ENCODE peak calls at places on chromosomes 3 and 15, in six cellular contexts. Q is dorsolateral prefrontal cortex, J is trophoblast cell, W is lung, V is ascending aorta, I is AG09309. A is an unnamed sample.

GRCh38 chr3:168049366-168049974 is 46.3 kb downstream of the GOLIM4 start:
- DNase-seq in Q (no peak), J (no peak), W (no peak), V (no peak), I (no peak), A (peak; percentile 20)

GRCh38 chr15:64772488-64772887 is 2.9 kb downstream of the RBPMS2 start:
- DNase-seq in Q (no peak), J (no peak), W (no peak), V (no peak), I (no peak), A (no peak)

GRCh38 chr3:78123058-78123457 is 1083.2 kb downstream of the ROBO2 start:
- DNase-seq in Q (no peak), J (no peak), W (no peak), V (no peak), I (no peak), A (no peak)

GRCh38 chr3:25378912-25379311 is 49.2 kb upstream of the RARB start:
- DNase-seq in Q (no peak), J (no peak), W (no peak), V (no peak), I (no peak), A (no peak)

GRCh38 chr3:129490273-129490675 is 38.2 kb upstream of the RHO start:
- DNase-seq in Q (peak; percentile 89), J (peak; percentile 93), W (peak; percentile 83), V (peak; percentile 83), I (peak; percentile 84), A (peak; percentile 80)

GRCh38 chr3:28328188-28329151 is 20.1 kb upstream of the ZCWPW2 start:
- DNase-seq in Q (no peak), J (peak; percentile 75), W (no peak), V (no peak), I (no peak), A (no peak)

GRCh38 chr3:66107855-66108254 is 69.1 kb upstream of the MAGI1 start:
- DNase-seq in Q (no peak), J (no peak), W (no peak), V (no peak), I (peak; percentile 48), A (no peak)

GRCh38 chr3:52685285-52685704 is 418 bp downstream of the PBRM1 start:
- DNase-seq in Q (peak; percentile 83), J (peak; percentile 90), W (peak; percentile 74), V (no peak), I (no peak), A (no peak)

GRCh38 chr3:170076715-170077238 is 39.0 kb downstream of the GPR160 start:
- DNase-seq in Q (no peak), J (no peak), W (no peak), V (no peak), I (peak; percentile 2), A (peak; percentile 58)

GRCh38 chr3:169865176-169865800 is 4.4 kb downstream of the LRRC31 start:
- DNase-seq in Q (no peak), J (no peak), W (no peak), V (no peak), I (no peak), A (no peak)

GRCh38 chr3:55484741-55485207 is 2.3 kb downstream of the WNT5A start:
- DNase-seq in Q (no peak), J (no peak), W (no peak), V (no peak), I (no peak), A (no peak)
- H3K4me3 ChIP-seq in Q (peak overlapping the region; percentile 83), J (peak overlapping the region; percentile 66), W (no peak overlapping the region), V (peak overlapping the region; percentile 67), I (peak overlapping the region; percentile 68), A (peak overlapping the region; percentile 87)

GRCh38 chr3:112974178-112974517 is 755 bp downstream of the CD200R1 start:
- DNase-seq in Q (no peak), J (peak; percentile 81), W (no peak), V (no peak), I (no peak), A (no peak)

GRCh38 chr3:112974894-112975293 is at the start of gene CD200R1:
- DNase-seq in Q (no peak), J (no peak), W (no peak), V (no peak), I (no peak), A (no peak)

GRCh38 chr3:112976953-112977352 is 2.0 kb upstream of the CD200R1 start:
- DNase-seq in Q (no peak), J (no peak), W (no peak), V (no peak), I (no peak), A (no peak)

GRCh38 chr3:112973325-112974177 is 1.4 kb downstream of the CD200R1 start:
- DNase-seq in Q (no peak), J (no peak), W (no peak), V (no peak), I (no peak), A (no peak)

GRCh38 chr3:112976001-112976400 is 1.1 kb upstream of the CD200R1 start:
- DNase-seq in Q (no peak), J (peak; percentile 70), W (no peak), V (no peak), I (no peak), A (no peak)
- H3K4me3 ChIP-seq in Q (no peak overlapping the region), J (no peak overlapping the region), W (no peak overlapping the region), V (no peak overlapping the region), I (no peak overlapping the region), A (no peak overlapping the region)

GRCh38 chr15:76135516-76135915 is 75.7 kb downstream of the TMEM266 start:
- DNase-seq in Q (no peak), J (no peak), W (no peak), V (no peak), I (no peak), A (no peak)

GRCh38 chr15:76139368-76140068 is 79.7 kb downstream of the TMEM266 start:
- DNase-seq in Q (peak; percentile 63), J (peak; percentile 92), W (peak; percentile 73), V (no peak), I (peak; percentile 27), A (peak; percentile 1)

GRCh38 chr15:76138436-76138835 is 78.7 kb downstream of the TMEM266 start:
- DNase-seq in Q (no peak), J (no peak), W (no peak), V (no peak), I (no peak), A (no peak)

GRCh38 chr15:76134537-76134936 is 74.8 kb downstream of the TMEM266 start:
- DNase-seq in Q (no peak), J (peak; percentile 61), W (no peak), V (no peak), I (no peak), A (no peak)

GRCh38 chr15:76140069-76140454 is 80.3 kb downstream of the TMEM266 start:
- DNase-seq in Q (no peak), J (no peak), W (no peak), V (no peak), I (no peak), A (no peak)
- H3K4me3 ChIP-seq in Q (peak overlapping the region; percentile 12), J (no peak overlapping the region), W (no peak overlapping the region), V (peak overlapping the region; percentile 26), I (no peak overlapping the region), A (no peak overlapping the region)

GRCh38 chr3:55859305-55859704 is 372.2 kb upstream of the WNT5A start:
- DNase-seq in Q (no peak), J (no peak), W (no peak), V (no peak), I (no peak), A (no peak)
- H3K4me3 ChIP-seq in Q (no peak overlapping the region), J (no peak overlapping the region), W (no peak overlapping the region), V (no peak overlapping the region), I (no peak overlapping the region), A (no peak overlapping the region)

GRCh38 chr15:80247320-80247719 is 4.7 kb downstream of the CTXND1 start:
- DNase-seq in Q (no peak), J (no peak), W (no peak), V (no peak), I (no peak), A (no peak)

GRCh38 chr15:80250614-80251504 is 1.2 kb downstream of the CTXND1 start:
- DNase-seq in Q (no peak), J (no peak), W (no peak), V (no peak), I (no peak), A (no peak)

GRCh38 chr15:80249973-80250372 is 2.0 kb downstream of the CTXND1 start:
- DNase-seq in Q (no peak), J (no peak), W (no peak), V (no peak), I (no peak), A (no peak)

GRCh38 chr15:80252281-80252619 is 237 bp upstream of the CTXND1 start:
- DNase-seq in Q (no peak), J (no peak), W (no peak), V (no peak), I (no peak), A (no peak)

GRCh38 chr15:80251505-80252280 is at the start of gene CTXND1:
- DNase-seq in Q (peak; percentile 47), J (no peak), W (no peak), V (no peak), I (no peak), A (no peak)
- H3K4me3 ChIP-seq in Q (peak within 1 kb of the TSS; percentile 65), J (peak within 1 kb of the TSS; percentile 61), W (peak within 1 kb of the TSS; percentile 34), V (peak within 1 kb of the TSS; percentile 64), I (no peak within 1 kb of the TSS), A (peak within 1 kb of the TSS; percentile 32)

GRCh38 chr3:139481116-139481515 is 4.8 kb upstream of the RBP2 start:
- DNase-seq in Q (no peak), J (no peak), W (no peak), V (no peak), I (no peak), A (no peak)

GRCh38 chr3:139476348-139476747 is at the start of gene RBP2:
- DNase-seq in Q (no peak), J (no peak), W (no peak), V (no peak), I (no peak), A (no peak)

GRCh38 chr3:139482206-139482605 is 5.9 kb upstream of the RBP2 start:
- DNase-seq in Q (no peak), J (no peak), W (no peak), V (no peak), I (no peak), A (no peak)

GRCh38 chr3:139480585-139480984 is 4.3 kb upstream of the RBP2 start:
- DNase-seq in Q (no peak), J (no peak), W (no peak), V (no peak), I (no peak), A (no peak)

GRCh38 chr3:139477710-139478640 is 1.7 kb upstream of the RBP2 start:
- DNase-seq in Q (no peak), J (peak; percentile 13), W (no peak), V (no peak), I (no peak), A (no peak)
- H3K4me3 ChIP-seq in Q (no peak overlapping the region), J (no peak overlapping the region), W (no peak overlapping the region), V (no peak overlapping the region), I (no peak overlapping the region), A (no peak overlapping the region)

GRCh38 chr3:59817511-59817910 is 767.7 kb upstream of the CFAP20DC start:
- DNase-seq in Q (no peak), J (peak; percentile 35), W (no peak), V (no peak), I (no peak), A (no peak)
- H3K4me3 ChIP-seq in Q (peak overlapping the region; percentile 42), J (no peak overlapping the region), W (no peak overlapping the region), V (no peak overlapping the region), I (no peak overlapping the region), A (no peak overlapping the region)